ENCODE peak calls at places on chromosomes 11 and 22, in ten cellular contexts. Z, W, U, R, N, I, M, X, Y and L are unnamed samples.

GRCh38 chr11:86574493-86575207 is 97.8 kb downstream of the ME3 start:
- DNase-seq in Y (no peak), U (no peak), N (no peak), X (peak), M (no peak), I (no peak), W (no peak), R (no peak), Z (no peak), L (no peak)

GRCh38 chr11:122293298-122294023 is 177.4 kb upstream of the BLID start:
- DNase-seq in R (no peak), N (no peak), X (peak), Y (no peak), M (no peak), I (no peak), W (peak), U (no peak), Z (no peak), L (peak)

GRCh38 chr11:102592634-102593581 is 32.2 kb downstream of the MMP20 start:
- DNase-seq in N (no peak), W (peak), Y (no peak), Z (no peak), U (no peak), M (no peak), I (no peak), R (peak), X (peak), L (no peak)

GRCh38 chr11:2142300-2142759 is 3.1 kb upstream of the IGF2 start:
- DNase-seq in I (no peak), Z (no peak), R (no peak), Y (no peak), M (no peak), N (no peak), U (no peak), W (no peak), X (peak), L (no peak)

GRCh38 chr11:57667065-57667714 is 724 bp upstream of the ZDHHC5 start:
- DNase-seq in U (peak), Z (peak), I (peak), X (peak), R (peak), W (peak), Y (no peak), N (peak), M (peak), L (peak)

GRCh38 chr11:11284481-11284880 is 68.6 kb downstream of the CSNK2A3 start:
- DNase-seq in N (no peak), M (no peak), R (no peak), Y (no peak), W (no peak), X (no peak), U (no peak), I (no peak), Z (no peak), L (no peak)

GRCh38 chr11:46984987-46985386 is 48.4 kb downstream of the CSTPP1 start:
- DNase-seq in X (no peak), R (no peak), U (no peak), Y (no peak), N (no peak), M (no peak), W (peak), I (no peak), Z (no peak), L (no peak)

GRCh38 chr11:110778351-110778750 is 66.1 kb upstream of the ARHGAP20 start:
- DNase-seq in Y (no peak), U (no peak), I (no peak), N (no peak), Z (no peak), X (no peak), M (no peak), R (no peak), W (no peak), L (no peak)

GRCh38 chr11:15541079-15541478 is 426.4 kb downstream of the INSC start:
- DNase-seq in Z (no peak), I (no peak), Y (no peak), R (no peak), X (no peak), N (no peak), U (no peak), M (no peak), W (no peak), L (no peak)

GRCh38 chr22:49628351-49629023 is 199.2 kb downstream of the BRD1 start:
- DNase-seq in X (no peak), U (no peak), Z (no peak), Y (no peak), N (no peak), M (no peak), W (no peak), R (peak), I (no peak), L (peak)

GRCh38 chr22:30582788-30583575 is 8.5 kb upstream of the GAL3ST1 start:
- DNase-seq in U (peak), X (no peak), Y (no peak), W (no peak), M (peak), N (no peak), Z (no peak), R (no peak), I (no peak), L (peak)

GRCh38 chr22:39434243-39434653 is 22.6 kb upstream of the MGAT3 start:
- DNase-seq in Z (no peak), W (no peak), Y (no peak), M (no peak), X (no peak), N (no peak), I (no peak), U (no peak), R (no peak), L (peak)

GRCh38 chr11:88629496-88629895 is 292.0 kb upstream of the CTSC start:
- DNase-seq in Y (no peak), W (no peak), M (no peak), U (no peak), X (no peak), R (no peak), Z (no peak), I (no peak), N (no peak), L (no peak)

GRCh38 chr22:30235687-30236170 is 10.8 kb downstream of the LIF start:
- DNase-seq in M (no peak), I (no peak), W (no peak), X (peak), Y (no peak), U (peak), R (no peak), Z (peak), N (no peak), L (no peak)

GRCh38 chr11:31796523-31797226 is 14.4 kb downstream of the PAX6 start:
- DNase-seq in N (no peak), R (no peak), I (no peak), Y (no peak), U (no peak), M (no peak), W (no peak), X (no peak), Z (no peak), L (no peak)

GRCh38 chr11:35563413-35564245 is 38.2 kb upstream of the PAMR1 start:
- DNase-seq in X (peak), N (no peak), Z (no peak), U (no peak), I (no peak), M (no peak), W (no peak), Y (no peak), R (no peak), L (no peak)

GRCh38 chr22:19537941-19538488 is 13.8 kb upstream of the CLDN5 start:
- DNase-seq in R (no peak), Z (no peak), M (no peak), W (no peak), I (no peak), N (no peak), U (peak), X (no peak), Y (no peak), L (no peak)